ENCODE peak calls at places on chromosomes 4 and X, in four cellular contexts. One of them, this sample, is unnamed.

GRCh38 chr4:180665994-180666818 is 1577.0 kb upstream of the TENM3 start:
- DNase-seq in HCT116: peak
- DNase-seq in GM12878: no peak
- DNase-seq in SK-N-SH: peak
- DNase-seq in this sample: peak

GRCh38 chrX:100829730-100830129 is 9.5 kb downstream of the CSTF2 start:
- DNase-seq in HCT116: no peak
- DNase-seq in GM12878: peak
- DNase-seq in SK-N-SH: no peak
- DNase-seq in this sample: no peak

GRCh38 chrX:141176586-141177451 is at the start of gene LDOC1:
- DNase-seq in HCT116: no peak
- DNase-seq in GM12878: no peak
- DNase-seq in SK-N-SH: peak
- DNase-seq in this sample: peak

GRCh38 chrX:129925305-129926092 is 19.5 kb downstream of the UTP14A start:
- DNase-seq in HCT116: peak
- DNase-seq in GM12878: no peak
- DNase-seq in SK-N-SH: peak
- DNase-seq in this sample: peak

GRCh38 chrX:9317174-9317573 is 147.7 kb upstream of the TBL1X start:
- DNase-seq in HCT116: no peak
- DNase-seq in GM12878: no peak
- DNase-seq in SK-N-SH: no peak
- DNase-seq in this sample: no peak

GRCh38 chr4:10345381-10345784 is 111.8 kb downstream of the ZNF518B start:
- DNase-seq in HCT116: no peak
- DNase-seq in GM12878: no peak
- DNase-seq in SK-N-SH: no peak
- DNase-seq in this sample: no peak

GRCh38 chrX:40153335-40154221 is 55.8 kb upstream of the BCOR start:
- DNase-seq in HCT116: no peak
- DNase-seq in GM12878: no peak
- DNase-seq in SK-N-SH: peak
- DNase-seq in this sample: peak

GRCh38 chr4:110620352-110621327 is 2.2 kb downstream of the PITX2 start:
- DNase-seq in HCT116: no peak
- DNase-seq in GM12878: no peak
- DNase-seq in SK-N-SH: peak
- DNase-seq in this sample: peak

GRCh38 chr4:165106518-165106917 is 6.1 kb downstream of the TMEM192 start:
- DNase-seq in HCT116: no peak
- DNase-seq in GM12878: no peak
- DNase-seq in SK-N-SH: no peak
- DNase-seq in this sample: no peak

DNA sequence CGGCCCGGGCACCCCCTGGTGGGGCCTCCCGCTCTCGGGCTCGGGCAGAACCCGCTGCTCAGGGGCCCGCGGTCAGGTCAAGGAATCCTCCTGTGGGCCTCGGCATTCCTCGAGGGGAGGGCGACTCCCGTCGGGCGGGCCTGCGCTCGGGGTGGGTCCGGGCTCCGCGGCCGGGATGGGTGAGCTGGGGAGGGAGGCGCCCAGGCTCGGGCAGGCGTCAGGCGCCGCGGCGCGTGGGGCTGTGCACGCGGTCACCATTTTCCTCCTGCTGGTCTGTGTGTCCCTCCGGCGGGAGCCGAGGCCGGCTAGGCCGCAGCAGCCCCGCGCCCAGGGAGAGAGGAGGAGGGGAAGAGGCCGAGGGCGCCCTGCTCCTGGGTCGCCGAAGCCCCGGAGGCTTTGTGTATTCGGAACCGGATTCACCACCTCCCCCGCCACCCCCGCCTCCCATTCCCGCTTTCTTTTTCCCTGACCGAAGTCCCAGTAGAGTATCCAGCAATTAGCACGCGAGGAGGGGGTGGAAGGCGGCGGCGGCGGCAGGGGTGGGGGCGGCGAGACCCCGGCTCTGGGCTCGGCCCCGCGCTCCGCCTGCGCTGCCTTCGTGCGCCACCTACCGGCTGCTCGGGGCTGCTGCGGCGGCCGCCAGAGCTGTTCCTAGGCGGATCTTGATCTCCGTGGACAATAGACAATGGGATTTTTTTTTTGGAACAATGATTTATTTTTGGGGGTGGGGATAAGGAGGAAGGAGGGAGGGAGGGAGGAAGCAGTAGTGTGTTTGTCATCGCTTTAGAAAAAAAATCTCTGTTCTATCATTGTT is 99.0 kb upstream of the MAML3 start:
- DNase-seq in HCT116: peak
- DNase-seq in GM12878: no peak
- DNase-seq in SK-N-SH: peak
- DNase-seq in this sample: peak
- TF ChIP-seq REST in HCT116: no peak
- TF ChIP-seq REST in GM12878: no peak
- TF ChIP-seq REST in SK-N-SH: no peak
- TF ChIP-seq REST in this sample: no peak

DNA sequence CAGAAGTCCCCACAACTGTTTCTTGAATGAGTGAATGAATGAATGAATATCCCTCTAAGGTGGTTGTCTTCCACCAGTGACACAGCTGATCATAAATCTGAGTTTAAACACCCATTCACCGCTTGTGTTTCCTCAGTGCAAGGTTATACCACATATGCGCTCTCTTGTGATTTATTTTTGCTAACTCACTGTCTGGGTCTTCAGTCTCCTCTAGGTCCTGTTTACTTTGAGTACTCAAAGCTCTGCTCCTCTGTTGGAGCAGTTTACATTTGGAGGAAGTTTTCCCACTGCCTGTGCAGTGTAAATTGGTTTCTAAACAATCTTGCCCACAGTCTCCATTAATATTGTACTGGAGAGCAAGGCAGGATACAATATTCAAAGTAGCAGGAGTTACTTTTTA is 212.7 kb upstream of the JADE1 start:
- DNase-seq in HCT116: no peak
- DNase-seq in GM12878: no peak
- DNase-seq in SK-N-SH: no peak
- DNase-seq in this sample: no peak
- H3K4me2 ChIP-seq in HCT116: no peak
- H3K4me2 ChIP-seq in GM12878: no peak
- H3K4me2 ChIP-seq in SK-N-SH: no peak
- H3K4me2 ChIP-seq in this sample: no peak

GRCh38 chr4:184810720-184811119 is 15.0 kb downstream of the ACSL1 start:
- DNase-seq in HCT116: no peak
- DNase-seq in GM12878: no peak
- DNase-seq in SK-N-SH: no peak
- DNase-seq in this sample: no peak
- TF ChIP-seq REST in HCT116: no peak
- TF ChIP-seq REST in GM12878: no peak
- TF ChIP-seq REST in SK-N-SH: no peak
- TF ChIP-seq REST in this sample: no peak

DNA sequence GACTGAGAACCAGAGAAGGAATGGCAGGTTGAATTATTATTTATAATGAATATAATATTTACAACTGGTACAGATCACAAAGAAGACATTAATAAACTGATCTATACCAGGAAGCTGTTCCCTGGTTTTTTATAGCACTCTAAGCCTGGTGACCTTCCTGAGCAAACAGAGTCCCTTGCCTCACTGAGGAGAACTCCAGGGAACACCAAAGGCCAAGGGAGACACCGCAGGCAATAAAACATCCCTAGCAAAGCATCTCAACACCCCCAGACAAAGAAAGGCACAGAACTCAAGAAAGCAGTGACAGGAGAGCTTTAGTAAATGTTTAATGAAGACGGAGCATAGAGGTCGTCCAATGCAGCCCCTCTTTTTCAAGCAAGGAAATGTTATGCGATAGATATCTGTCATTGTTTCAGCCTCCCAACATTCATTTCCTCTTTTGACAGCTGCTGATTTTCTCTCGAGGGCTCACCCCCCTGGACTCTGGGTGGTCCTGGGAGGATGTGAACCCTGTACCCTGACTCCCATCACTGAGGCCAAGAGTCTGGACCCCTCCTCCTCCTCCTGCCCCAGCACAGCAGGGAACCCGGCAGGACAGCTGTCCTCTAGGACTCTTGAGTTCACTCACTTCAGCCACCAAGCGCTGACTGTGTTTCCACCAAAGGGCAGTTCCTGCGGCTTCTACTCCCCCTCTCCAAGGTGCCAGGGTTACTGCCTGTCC is 342.5 kb upstream of the GATB start:
- DNase-seq in HCT116: no peak
- DNase-seq in GM12878: no peak
- DNase-seq in SK-N-SH: no peak
- DNase-seq in this sample: no peak
- H3K4me2 ChIP-seq in HCT116: no peak
- H3K4me2 ChIP-seq in GM12878: no peak
- H3K4me2 ChIP-seq in SK-N-SH: no peak
- H3K4me2 ChIP-seq in this sample: no peak

DNA sequence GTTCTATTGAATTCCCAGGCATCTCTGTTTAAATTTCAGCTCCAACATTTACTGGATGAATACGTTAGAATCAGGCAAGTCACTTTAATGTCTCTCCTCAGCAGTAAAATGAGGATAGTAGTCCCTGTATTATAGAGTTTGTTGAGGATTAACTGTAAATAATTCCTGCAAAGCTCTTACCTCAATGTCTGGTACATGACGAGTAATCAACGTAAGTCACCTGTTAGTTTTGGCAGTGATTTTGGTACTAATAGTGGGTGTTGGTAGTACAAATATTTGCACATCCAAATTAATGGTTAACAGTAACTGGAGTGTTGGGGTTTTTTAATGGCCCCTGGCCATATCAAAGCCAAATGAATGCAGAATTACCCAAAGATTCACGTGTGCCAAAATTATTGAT is 189.8 kb upstream of the GALNT7 start:
- DNase-seq in HCT116: no peak
- DNase-seq in GM12878: no peak
- DNase-seq in SK-N-SH: no peak
- DNase-seq in this sample: no peak
- TF ChIP-seq REST in HCT116: no peak
- TF ChIP-seq REST in GM12878: no peak
- TF ChIP-seq REST in SK-N-SH: no peak
- TF ChIP-seq REST in this sample: no peak

GRCh38 chr4:1566838-1567518 is 117.1 kb downstream of the FAM53A start:
- DNase-seq in HCT116: no peak
- DNase-seq in GM12878: no peak
- DNase-seq in SK-N-SH: peak
- DNase-seq in this sample: peak
- H3K4me2 ChIP-seq in HCT116: peak
- H3K4me2 ChIP-seq in GM12878: no peak
- H3K4me2 ChIP-seq in SK-N-SH: no peak
- H3K4me2 ChIP-seq in this sample: peak

GRCh38 chr4:75141162-75141561 is 208.2 kb downstream of the PARM1 start:
- DNase-seq in HCT116: no peak
- DNase-seq in GM12878: no peak
- DNase-seq in SK-N-SH: no peak
- DNase-seq in this sample: peak
- TF ChIP-seq REST in HCT116: peak
- TF ChIP-seq REST in GM12878: peak
- TF ChIP-seq REST in SK-N-SH: peak
- TF ChIP-seq REST in this sample: peak

GRCh38 chr4:62706423-62706822 is 1506.3 kb downstream of the ADGRL3 start:
- DNase-seq in HCT116: no peak
- DNase-seq in GM12878: no peak
- DNase-seq in SK-N-SH: no peak
- DNase-seq in this sample: peak

GRCh38 chr4:62711575-62711974 is 1511.4 kb downstream of the ADGRL3 start:
- DNase-seq in HCT116: no peak
- DNase-seq in GM12878: no peak
- DNase-seq in SK-N-SH: no peak
- DNase-seq in this sample: no peak

GRCh38 chr4:62709618-62710252 is 1509.6 kb downstream of the ADGRL3 start:
- DNase-seq in HCT116: no peak
- DNase-seq in GM12878: no peak
- DNase-seq in SK-N-SH: peak
- DNase-seq in this sample: peak
- H3K4me2 ChIP-seq in HCT116: no peak
- H3K4me2 ChIP-seq in GM12878: no peak
- H3K4me2 ChIP-seq in SK-N-SH: peak
- H3K4me2 ChIP-seq in this sample: no peak

GRCh38 chr4:107966903-107967302 is 22.8 kb upstream of the HADH start:
- DNase-seq in HCT116: no peak
- DNase-seq in GM12878: no peak
- DNase-seq in SK-N-SH: no peak
- DNase-seq in this sample: no peak
- TF ChIP-seq REST in HCT116: no peak
- TF ChIP-seq REST in GM12878: no peak
- TF ChIP-seq REST in SK-N-SH: no peak
- TF ChIP-seq REST in this sample: no peak

GRCh38 chr4:176789955-176790354 is 2.8 kb downstream of the VEGFC start:
- DNase-seq in HCT116: peak
- DNase-seq in GM12878: no peak
- DNase-seq in SK-N-SH: peak
- DNase-seq in this sample: peak

GRCh38 chr4:176790398-176790797 is 2.3 kb downstream of the VEGFC start:
- DNase-seq in HCT116: no peak
- DNase-seq in GM12878: no peak
- DNase-seq in SK-N-SH: no peak
- DNase-seq in this sample: no peak

GRCh38 chr4:176788971-176789370 is 3.8 kb downstream of the VEGFC start:
- DNase-seq in HCT116: no peak
- DNase-seq in GM12878: no peak
- DNase-seq in SK-N-SH: no peak
- DNase-seq in this sample: no peak

GRCh38 chr4:176784816-176785215 is 7.9 kb downstream of the VEGFC start:
- DNase-seq in HCT116: no peak
- DNase-seq in GM12878: no peak
- DNase-seq in SK-N-SH: no peak
- DNase-seq in this sample: no peak

GRCh38 chr4:176788248-176788647 is 4.5 kb downstream of the VEGFC start:
- DNase-seq in HCT116: no peak
- DNase-seq in GM12878: no peak
- DNase-seq in SK-N-SH: no peak
- DNase-seq in this sample: no peak
- H3K4me2 ChIP-seq in HCT116: no peak
- H3K4me2 ChIP-seq in GM12878: no peak
- H3K4me2 ChIP-seq in SK-N-SH: peak
- H3K4me2 ChIP-seq in this sample: no peak

This sample was measured in GM23338.